ENCODE peak calls at places on chromosomes 4 and X, in six cellular contexts. One of them, this sample, is unnamed.

GRCh38 chr4:10296730-10297129 is 160.5 kb downstream of the ZNF518B start:
- DNase-seq in endodermal cell: peak; percentile 53
- DNase-seq in tibial artery: no peak
- DNase-seq in right cardiac atrium: no peak
- DNase-seq in heart left ventricle: no peak
- DNase-seq in mesenchymal stem cell: no peak
- DNase-seq in this sample: no peak

GRCh38 chr4:72715299-72715698 is 146.3 kb upstream of the ADAMTS3 start:
- DNase-seq in endodermal cell: no peak
- DNase-seq in tibial artery: no peak
- DNase-seq in right cardiac atrium: no peak
- DNase-seq in heart left ventricle: no peak
- DNase-seq in mesenchymal stem cell: no peak
- DNase-seq in this sample: no peak

GRCh38 chr4:37902212-37902611 is 11.3 kb downstream of the TBC1D1 start:
- DNase-seq in endodermal cell: no peak
- DNase-seq in tibial artery: no peak
- DNase-seq in right cardiac atrium: no peak
- DNase-seq in heart left ventricle: no peak
- DNase-seq in mesenchymal stem cell: no peak
- DNase-seq in this sample: no peak

GRCh38 chrX:136130931-136131843 is 16.1 kb upstream of the FHL1 start:
- DNase-seq in endodermal cell: no peak
- DNase-seq in tibial artery: no peak
- DNase-seq in right cardiac atrium: no peak
- DNase-seq in heart left ventricle: no peak
- DNase-seq in mesenchymal stem cell: peak; percentile 84
- DNase-seq in this sample: no peak

GRCh38 chrX:2576793-2577192 is 76.0 kb upstream of the DHRSX start:
- DNase-seq in endodermal cell: no peak
- DNase-seq in tibial artery: no peak
- DNase-seq in right cardiac atrium: no peak
- DNase-seq in heart left ventricle: no peak
- DNase-seq in mesenchymal stem cell: no peak
- DNase-seq in this sample: no peak

GRCh38 chrX:71953946-71954345 is 43.3 kb downstream of the NHSL2 start:
- DNase-seq in endodermal cell: no peak
- DNase-seq in tibial artery: no peak
- DNase-seq in right cardiac atrium: peak; percentile 49
- DNase-seq in heart left ventricle: no peak
- DNase-seq in mesenchymal stem cell: peak; percentile 27
- DNase-seq in this sample: peak; percentile 52

GRCh38 chr4:15649914-15650545 is 5.1 kb downstream of the FBXL5 start:
- DNase-seq in endodermal cell: peak; percentile 81
- DNase-seq in tibial artery: no peak
- DNase-seq in right cardiac atrium: no peak
- DNase-seq in heart left ventricle: no peak
- DNase-seq in mesenchymal stem cell: peak; percentile 76
- DNase-seq in this sample: peak; percentile 57

GRCh38 chrX:9234315-9234714 is 200.4 kb upstream of the FAM9B start:
- DNase-seq in endodermal cell: no peak
- DNase-seq in tibial artery: no peak
- DNase-seq in right cardiac atrium: no peak
- DNase-seq in heart left ventricle: no peak
- DNase-seq in mesenchymal stem cell: no peak
- DNase-seq in this sample: no peak

GRCh38 chrX:18961686-18962085 is 22.2 kb downstream of the PHKA2 start:
- DNase-seq in endodermal cell: no peak
- DNase-seq in tibial artery: no peak
- DNase-seq in right cardiac atrium: no peak
- DNase-seq in heart left ventricle: no peak
- DNase-seq in mesenchymal stem cell: peak; percentile 52
- DNase-seq in this sample: no peak

GRCh38 chrX:115939070-115939469 is 231.5 kb upstream of the AGTR2 start:
- DNase-seq in endodermal cell: no peak
- DNase-seq in tibial artery: no peak
- DNase-seq in right cardiac atrium: no peak
- DNase-seq in heart left ventricle: no peak
- DNase-seq in mesenchymal stem cell: no peak
- DNase-seq in this sample: no peak

GRCh38 chr4:99414401-99414800 is 20.7 kb downstream of the ADH7 start:
- DNase-seq in endodermal cell: no peak
- DNase-seq in tibial artery: no peak
- DNase-seq in right cardiac atrium: no peak
- DNase-seq in heart left ventricle: no peak
- DNase-seq in mesenchymal stem cell: no peak
- DNase-seq in this sample: no peak

GRCh38 chr4:3096207-3096606 is 21.7 kb downstream of the HTT start:
- DNase-seq in endodermal cell: no peak
- DNase-seq in tibial artery: no peak
- DNase-seq in right cardiac atrium: no peak
- DNase-seq in heart left ventricle: no peak
- DNase-seq in mesenchymal stem cell: no peak
- DNase-seq in this sample: no peak

GRCh38 chr4:79913581-79913980 is 159.4 kb downstream of the ANTXR2 start:
- DNase-seq in endodermal cell: no peak
- DNase-seq in tibial artery: no peak
- DNase-seq in right cardiac atrium: no peak
- DNase-seq in heart left ventricle: no peak
- DNase-seq in mesenchymal stem cell: peak; percentile 74
- DNase-seq in this sample: no peak

GRCh38 chrX:12390301-12390700 is 252.0 kb downstream of the FRMPD4 start:
- DNase-seq in endodermal cell: no peak
- DNase-seq in tibial artery: no peak
- DNase-seq in right cardiac atrium: no peak
- DNase-seq in heart left ventricle: no peak
- DNase-seq in mesenchymal stem cell: no peak
- DNase-seq in this sample: no peak

GRCh38 chr4:184039963-184040383 is 134.9 kb downstream of the STOX2 start:
- DNase-seq in endodermal cell: no peak
- DNase-seq in tibial artery: peak; percentile 60
- DNase-seq in right cardiac atrium: no peak
- DNase-seq in heart left ventricle: peak; percentile 64
- DNase-seq in mesenchymal stem cell: no peak
- DNase-seq in this sample: no peak

GRCh38 chr4:54073481-54073880 is 9.1 kb upstream of the CHIC2 start:
- DNase-seq in endodermal cell: no peak
- DNase-seq in tibial artery: no peak
- DNase-seq in right cardiac atrium: no peak
- DNase-seq in heart left ventricle: no peak
- DNase-seq in mesenchymal stem cell: peak; percentile 55
- DNase-seq in this sample: no peak

GRCh38 chrX:154411322-154411980 is at the start of gene TAFAZZIN:
- DNase-seq in endodermal cell: peak; percentile 84
- DNase-seq in tibial artery: peak; percentile 87
- DNase-seq in right cardiac atrium: peak; percentile 91
- DNase-seq in heart left ventricle: peak; percentile 86
- DNase-seq in mesenchymal stem cell: peak; percentile 64
- DNase-seq in this sample: peak; percentile 79

GRCh38 chr4:77235289-77235854 is 78.4 kb downstream of the CCNG2 start:
- DNase-seq in endodermal cell: no peak
- DNase-seq in tibial artery: no peak
- DNase-seq in right cardiac atrium: no peak
- DNase-seq in heart left ventricle: no peak
- DNase-seq in mesenchymal stem cell: no peak
- DNase-seq in this sample: no peak

GRCh38 chr4:44927361-44928061 is 201.2 kb upstream of the GNPDA2 start:
- DNase-seq in endodermal cell: no peak
- DNase-seq in tibial artery: no peak
- DNase-seq in right cardiac atrium: no peak
- DNase-seq in heart left ventricle: no peak
- DNase-seq in mesenchymal stem cell: peak; percentile 57
- DNase-seq in this sample: no peak

GRCh38 chr4:579543-580175 is 3.6 kb upstream of the TMEM271 start:
- DNase-seq in endodermal cell: no peak
- DNase-seq in tibial artery: no peak
- DNase-seq in right cardiac atrium: no peak
- DNase-seq in heart left ventricle: no peak
- DNase-seq in mesenchymal stem cell: no peak
- DNase-seq in this sample: no peak

GRCh38 chr4:103098746-103099421 is 750 bp downstream of the BDH2 start:
- DNase-seq in endodermal cell: no peak
- DNase-seq in tibial artery: no peak
- DNase-seq in right cardiac atrium: no peak
- DNase-seq in heart left ventricle: no peak
- DNase-seq in mesenchymal stem cell: peak; percentile 24
- DNase-seq in this sample: no peak

GRCh38 chr4:87697272-87697671 is 47.2 kb downstream of the DMP1 start:
- DNase-seq in endodermal cell: no peak
- DNase-seq in tibial artery: no peak
- DNase-seq in right cardiac atrium: no peak
- DNase-seq in heart left ventricle: no peak
- DNase-seq in mesenchymal stem cell: no peak
- DNase-seq in this sample: no peak

GRCh38 chr4:182537031-182537617 is 293.9 kb downstream of the TENM3 start:
- DNase-seq in endodermal cell: no peak
- DNase-seq in tibial artery: no peak
- DNase-seq in right cardiac atrium: no peak
- DNase-seq in heart left ventricle: no peak
- DNase-seq in mesenchymal stem cell: no peak
- DNase-seq in this sample: no peak

GRCh38 chr4:2337896-2338295 is 76.0 kb upstream of the MXD4 start:
- DNase-seq in endodermal cell: no peak
- DNase-seq in tibial artery: no peak
- DNase-seq in right cardiac atrium: no peak
- DNase-seq in heart left ventricle: no peak
- DNase-seq in mesenchymal stem cell: no peak
- DNase-seq in this sample: no peak

GRCh38 chr4:82509029-82509428 is 52.8 kb downstream of the TMEM150C start:
- DNase-seq in endodermal cell: no peak
- DNase-seq in tibial artery: no peak
- DNase-seq in right cardiac atrium: no peak
- DNase-seq in heart left ventricle: no peak
- DNase-seq in mesenchymal stem cell: no peak
- DNase-seq in this sample: no peak

GRCh38 chr4:124936427-124936826 is 223.9 kb upstream of the ANKRD50 start:
- DNase-seq in endodermal cell: no peak
- DNase-seq in tibial artery: peak; percentile 65
- DNase-seq in right cardiac atrium: peak; percentile 84
- DNase-seq in heart left ventricle: no peak
- DNase-seq in mesenchymal stem cell: peak; percentile 54
- DNase-seq in this sample: peak; percentile 16

GRCh38 chrX:119189586-119189985 is 46.5 kb upstream of the PGRMC1 start:
- DNase-seq in endodermal cell: no peak
- DNase-seq in tibial artery: no peak
- DNase-seq in right cardiac atrium: peak; percentile 82
- DNase-seq in heart left ventricle: peak; percentile 71
- DNase-seq in mesenchymal stem cell: peak; percentile 1
- DNase-seq in this sample: no peak

GRCh38 chr4:107518076-107518475 is 202.0 kb downstream of the PAPSS1 start:
- DNase-seq in endodermal cell: no peak
- DNase-seq in tibial artery: no peak
- DNase-seq in right cardiac atrium: no peak
- DNase-seq in heart left ventricle: no peak
- DNase-seq in mesenchymal stem cell: no peak
- DNase-seq in this sample: no peak
- H3K4me3 ChIP-seq in endodermal cell: no peak overlapping the region
- H3K4me3 ChIP-seq in tibial artery: no peak overlapping the region
- H3K4me3 ChIP-seq in right cardiac atrium: no peak overlapping the region
- H3K4me3 ChIP-seq in heart left ventricle: no peak overlapping the region
- H3K4me3 ChIP-seq in mesenchymal stem cell: no peak overlapping the region
- H3K4me3 ChIP-seq in this sample: no peak overlapping the region

GRCh38 chrX:7147978-7148824 is at the start of gene PUDP:
- DNase-seq in endodermal cell: peak; percentile 90
- DNase-seq in tibial artery: peak; percentile 88
- DNase-seq in right cardiac atrium: peak; percentile 95
- DNase-seq in heart left ventricle: peak; percentile 92
- DNase-seq in mesenchymal stem cell: peak; percentile 77
- DNase-seq in this sample: peak; percentile 88

GRCh38 chrX:7146703-7147430 is 645 bp upstream of the STS start:
- DNase-seq in endodermal cell: no peak
- DNase-seq in tibial artery: peak; percentile 62
- DNase-seq in right cardiac atrium: no peak
- DNase-seq in heart left ventricle: no peak
- DNase-seq in mesenchymal stem cell: peak; percentile 19
- DNase-seq in this sample: no peak

GRCh38 chrX:7147431-7147977 is at the start of gene STS:
- DNase-seq in endodermal cell: peak; percentile 68
- DNase-seq in tibial artery: peak; percentile 71
- DNase-seq in right cardiac atrium: peak; percentile 79
- DNase-seq in heart left ventricle: peak; percentile 68
- DNase-seq in mesenchymal stem cell: peak; percentile 30
- DNase-seq in this sample: peak; percentile 51

GRCh38 chrX:7145454-7145853 is 2.1 kb upstream of the STS start:
- DNase-seq in endodermal cell: no peak
- DNase-seq in tibial artery: no peak
- DNase-seq in right cardiac atrium: no peak
- DNase-seq in heart left ventricle: no peak
- DNase-seq in mesenchymal stem cell: peak; percentile 18
- DNase-seq in this sample: no peak

GRCh38 chrX:7146026-7146702 is 1.3 kb upstream of the STS start:
- DNase-seq in endodermal cell: no peak
- DNase-seq in tibial artery: no peak
- DNase-seq in right cardiac atrium: no peak
- DNase-seq in heart left ventricle: no peak
- DNase-seq in mesenchymal stem cell: peak; percentile 18
- DNase-seq in this sample: no peak
- H3K4me3 ChIP-seq in endodermal cell: no peak overlapping the region
- H3K4me3 ChIP-seq in tibial artery: no peak overlapping the region
- H3K4me3 ChIP-seq in right cardiac atrium: no peak overlapping the region
- H3K4me3 ChIP-seq in heart left ventricle: no peak overlapping the region
- H3K4me3 ChIP-seq in mesenchymal stem cell: no peak overlapping the region
- H3K4me3 ChIP-seq in this sample: no peak overlapping the region

DNA sequence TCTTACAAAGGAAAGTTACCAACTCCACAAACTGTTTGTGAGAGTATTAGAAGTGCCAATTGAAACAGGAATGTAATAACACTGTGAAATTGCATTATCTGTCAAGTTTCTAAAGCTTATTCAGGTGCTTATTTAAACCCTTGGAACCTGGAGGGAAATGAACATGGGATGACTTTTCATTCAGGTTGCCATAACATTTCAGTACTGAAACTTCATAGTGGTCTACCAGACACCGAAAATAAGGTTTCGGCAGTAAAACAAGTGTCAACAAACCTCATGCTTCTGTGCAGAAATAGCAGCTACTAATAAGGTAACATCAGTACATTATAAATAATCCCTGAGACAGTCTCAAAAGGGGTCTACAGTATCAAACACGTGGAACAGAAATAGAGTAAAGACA is 890.7 kb upstream of the INTU start:
- DNase-seq in endodermal cell: no peak
- DNase-seq in tibial artery: no peak
- DNase-seq in right cardiac atrium: no peak
- DNase-seq in heart left ventricle: no peak
- DNase-seq in mesenchymal stem cell: no peak
- DNase-seq in this sample: no peak
- H3K4me3 ChIP-seq in endodermal cell: no peak overlapping the region
- H3K4me3 ChIP-seq in tibial artery: no peak overlapping the region
- H3K4me3 ChIP-seq in right cardiac atrium: no peak overlapping the region
- H3K4me3 ChIP-seq in heart left ventricle: no peak overlapping the region
- H3K4me3 ChIP-seq in mesenchymal stem cell: no peak overlapping the region
- H3K4me3 ChIP-seq in this sample: no peak overlapping the region

DNA sequence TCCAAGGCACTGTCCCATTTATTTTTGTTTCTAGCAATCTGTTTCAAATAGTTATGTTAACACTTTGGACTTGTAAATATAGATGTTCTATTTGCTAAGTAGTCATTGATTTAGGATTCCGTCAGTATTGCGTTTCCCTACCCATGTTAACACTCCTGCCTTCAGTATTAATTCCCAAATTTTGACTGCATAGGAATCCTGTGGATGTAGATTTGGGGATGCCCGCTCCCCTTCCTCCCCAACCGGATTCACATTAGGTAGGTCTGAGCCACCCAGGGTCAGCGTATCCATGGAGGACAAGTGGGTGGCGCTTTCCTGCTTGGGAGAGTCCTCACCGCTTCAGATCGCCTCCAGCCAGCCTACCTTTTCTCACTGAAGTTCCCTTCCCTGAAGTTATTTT is 1.1 kb upstream of the SORBS2 start:
- DNase-seq in endodermal cell: no peak
- DNase-seq in tibial artery: no peak
- DNase-seq in right cardiac atrium: no peak
- DNase-seq in heart left ventricle: no peak
- DNase-seq in mesenchymal stem cell: no peak
- DNase-seq in this sample: no peak
- H3K4me3 ChIP-seq in endodermal cell: no peak overlapping the region
- H3K4me3 ChIP-seq in tibial artery: no peak overlapping the region
- H3K4me3 ChIP-seq in right cardiac atrium: no peak overlapping the region
- H3K4me3 ChIP-seq in heart left ventricle: no peak overlapping the region
- H3K4me3 ChIP-seq in mesenchymal stem cell: no peak overlapping the region
- H3K4me3 ChIP-seq in this sample: no peak overlapping the region